ENCODE peak calls at places on chromosomes 3 and 15, in five cellular contexts. Y is Daoy; V is activated effector memory CD4-positive, alpha-beta T cell treated with Interleukin-2 at 50 U/mL for 16 hours; B is Calu3; S is T-helper 2 cell. U is an unnamed sample.

GRCh38 chr15:63165166-63165859 is 8.0 kb upstream of the RPS27L start:
- DNase-seq in Y (no peak), V (no peak), B (no peak), S (no peak), U (peak; percentile 23)

GRCh38 chr3:194879991-194880939 is 194.6 kb downstream of the FAM43A start:
- DNase-seq in Y (peak; percentile 60), V (no peak), B (no peak), S (no peak), U (peak; percentile 70)

GRCh38 chr3:81920805-81921204 is 159.4 kb upstream of the GBE1 start:
- DNase-seq in Y (no peak), V (no peak), B (no peak), S (no peak), U (no peak)

GRCh38 chr15:66461917-66462316 is 35.6 kb downstream of the SNAPC5 start:
- DNase-seq in Y (no peak), V (no peak), B (peak; percentile 34), S (no peak), U (no peak)

GRCh38 chr15:28020644-28021043 is 78.5 kb downstream of the OCA2 start:
- DNase-seq in Y (no peak), V (no peak), B (no peak), S (no peak), U (no peak)

GRCh38 chr3:97917813-97918536 is 54.3 kb downstream of the RIOX2 start:
- DNase-seq in Y (no peak), V (no peak), B (no peak), S (no peak), U (peak; percentile 47)

GRCh38 chr15:54619180-54619579 is 577.6 kb downstream of the RSL24D1 start:
- DNase-seq in Y (no peak), V (no peak), B (no peak), S (no peak), U (no peak)

GRCh38 chr3:188051801-188052228 is 102.1 kb upstream of the LPP start:
- DNase-seq in Y (no peak), V (no peak), B (no peak), S (no peak), U (no peak)

GRCh38 chr3:11651900-11652299 is 8.2 kb upstream of the VGLL4 start:
- DNase-seq in Y (no peak), V (no peak), B (no peak), S (no peak), U (peak; percentile 60)

GRCh38 chr15:100733786-100734185 is 131.4 kb downstream of the ASB7 start:
- DNase-seq in Y (no peak), V (no peak), B (no peak), S (no peak), U (peak; percentile 68)

GRCh38 chr3:47370887-47371697 is 9.7 kb upstream of the PTPN23 start:
- DNase-seq in Y (peak; percentile 12), V (peak; percentile 4), B (no peak), S (no peak), U (peak; percentile 39)

GRCh38 chr3:52108302-52109232 is 45.7 kb downstream of the POC1A start:
- DNase-seq in Y (no peak), V (no peak), B (no peak), S (no peak), U (no peak)

GRCh38 chr15:66555685-66556084 is 10.1 kb downstream of the LCTL start:
- DNase-seq in Y (no peak), V (no peak), B (no peak), S (no peak), U (no peak)

U was measured in GM23248.